ENCODE peak calls at places on chromosome 17, in five cellular contexts. L, Z, C, D and B are unnamed samples.

GRCh38 chr17:29592850-29593545 is at the start of gene ANKRD13B:
- DNase-seq in L (no peak), Z (no peak), C (no peak), D (peak; percentile 56), B (no peak)

GRCh38 chr17:10792156-10792555 is 11.7 kb downstream of the TMEM238L start:
- DNase-seq in L (no peak), Z (no peak), C (no peak), D (no peak), B (no peak)

GRCh38 chr17:57257911-57258885 is 1.9 kb downstream of the MSI2 start:
- DNase-seq in L (no peak), Z (no peak), C (no peak), D (no peak), B (no peak)

GRCh38 chr17:62681939-62682381 is 54.5 kb downstream of the MRC2 start:
- DNase-seq in L (no peak), Z (no peak), C (no peak), D (no peak), B (no peak)

GRCh38 chr17:50180066-50180465 is 14.3 kb downstream of the SGCA start:
- DNase-seq in L (no peak), Z (no peak), C (no peak), D (no peak), B (no peak)

GRCh38 chr17:67289174-67289876 is 44.3 kb upstream of the HELZ start:
- DNase-seq in L (peak; percentile 8), Z (no peak), C (no peak), D (peak; percentile 19), B (no peak)

GRCh38 chr17:2213291-2213960 is 90.2 kb downstream of the SMG6 start:
- DNase-seq in L (no peak), Z (no peak), C (no peak), D (no peak), B (no peak)

GRCh38 chr17:179066-179432 is 2.4 kb downstream of the DOC2B start:
- DNase-seq in L (no peak), Z (no peak), C (no peak), D (no peak), B (no peak)

GRCh38 chr17:7707446-7707845 is 2.4 kb downstream of the EFNB3 start:
- DNase-seq in L (no peak), Z (no peak), C (no peak), D (no peak), B (no peak)

GRCh38 chr17:38663125-38663751 is 11.5 kb downstream of the EPOP start:
- DNase-seq in L (no peak), Z (no peak), C (no peak), D (peak; percentile 90), B (no peak)

GRCh38 chr17:34082404-34082803 is 172.7 kb upstream of the CCL2 start:
- DNase-seq in L (no peak), Z (no peak), C (no peak), D (no peak), B (no peak)

GRCh38 chr17:32124985-32125847 is 17.1 kb upstream of the RHOT1 start:
- DNase-seq in L (no peak), Z (no peak), C (no peak), D (no peak), B (no peak)

GRCh38 chr17:46811978-46812583 is 6.4 kb downstream of the WNT3 start:
- DNase-seq in L (peak; percentile 3), Z (no peak), C (no peak), D (no peak), B (no peak)

GRCh38 chr17:43979011-43979410 is 25.3 kb upstream of the PYY start:
- DNase-seq in L (no peak), Z (no peak), C (no peak), D (no peak), B (no peak)

GRCh38 chr17:47368262-47368661 is 44.5 kb downstream of the EFCAB13 start:
- DNase-seq in L (no peak), Z (no peak), C (no peak), D (no peak), B (no peak)

GRCh38 chr17:82912571-82913089 is 72.8 kb upstream of the ZNF750 start:
- DNase-seq in L (no peak), Z (no peak), C (no peak), D (no peak), B (no peak)

GRCh38 chr17:48541036-48541573 is 3.8 kb downstream of the HOXB2 start:
- DNase-seq in L (no peak), Z (no peak), C (no peak), D (no peak), B (no peak)

GRCh38 chr17:29451338-29451737 is 61.2 kb downstream of the TAOK1 start:
- DNase-seq in L (no peak), Z (no peak), C (no peak), D (no peak), B (no peak)